ENCODE peak calls at places on chromosome 11, in five cellular contexts. N is lung, O is DND-41, M is keratinocyte, L is neural crest cell. R is an unnamed sample.
A peak's percentile ranks its signal among the peaks of the same experiment; 100 is the strongest.

GRCh38 chr11:44315947-44316387 is 6.0 kb upstream of the ALX4 start:
- DNase-seq in M (no peak), O (no peak), N (no peak), L (no peak), R (peak; percentile 43)

GRCh38 chr11:42625757-42626156 is 686.0 kb upstream of the API5 start:
- DNase-seq in L (no peak), M (no peak), N (no peak), O (no peak), R (no peak)

GRCh38 chr11:15471709-15472404 is 357.1 kb downstream of the INSC start:
- DNase-seq in N (no peak), O (no peak), L (no peak), M (no peak), R (no peak)

GRCh38 chr11:128156486-128156885 is 430.9 kb downstream of the ETS1 start:
- DNase-seq in O (no peak), L (no peak), N (no peak), M (no peak), R (no peak)

GRCh38 chr11:93939084-93939780 is 81.9 kb upstream of the HEPHL1 start:
- DNase-seq in N (no peak), O (no peak), M (peak; percentile 89), L (no peak), R (no peak)

GRCh38 chr11:73931039-73931645 is 19.7 kb upstream of the DNAJB13 start:
- DNase-seq in M (no peak), O (peak; percentile 42), N (no peak), L (peak; percentile 12), R (no peak)

GRCh38 chr11:10629431-10630002 is 61.1 kb upstream of the LYVE1 start:
- DNase-seq in M (no peak), L (no peak), O (no peak), N (no peak), R (no peak)

GRCh38 chr11:66745356-66746235 is 16.6 kb upstream of the SPTBN2 start:
- DNase-seq in O (peak; percentile 39), M (no peak), L (no peak), N (peak; percentile 38), R (no peak)

GRCh38 chr11:15276616-15277015 is 161.9 kb downstream of the INSC start:
- DNase-seq in L (peak; percentile 31), O (no peak), N (no peak), M (no peak), R (no peak)

GRCh38 chr11:76083563-76084451 is 122.5 kb downstream of the WNT11 start:
- DNase-seq in O (no peak), M (no peak), L (no peak), N (no peak), R (no peak)

GRCh38 chr11:84564180-84564866 is 1062.8 kb downstream of the DLG2 start:
- DNase-seq in M (no peak), O (peak; percentile 35), N (no peak), L (peak; percentile 46), R (peak; percentile 51)

GRCh38 chr11:1557904-1558831 is 13.9 kb downstream of the DUSP8 start:
- DNase-seq in L (no peak), N (no peak), M (no peak), O (no peak), R (peak; percentile 19)

GRCh38 chr11:10856689-10857603 is 907 bp downstream of the ZBED5 start:
- DNase-seq in N (peak; percentile 53), M (no peak), O (no peak), L (peak; percentile 43), R (no peak)

GRCh38 chr11:86099727-86100320 is 30.9 kb upstream of the PICALM start:
- DNase-seq in M (peak; percentile 73), O (no peak), L (no peak), N (no peak), R (no peak)

GRCh38 chr11:120168960-120169681 is 31.2 kb upstream of the TRIM29 start:
- DNase-seq in M (no peak), L (peak; percentile 86), N (peak; percentile 58), O (no peak), R (peak; percentile 85)

GRCh38 chr11:122724520-122724919 is 69.0 kb downstream of the UBASH3B start:
- DNase-seq in L (no peak), M (no peak), O (no peak), N (no peak), R (no peak)

GRCh38 chr11:65487467-65488272 is 11.2 kb upstream of the MALAT1 start:
- DNase-seq in N (peak; percentile 99), O (no peak), L (peak; percentile 90), M (no peak), R (peak; percentile 92)
- TF ChIP-seq CTCF in N (no peak), O (no peak), L (no peak), M (no peak), R (no peak)

DNA sequence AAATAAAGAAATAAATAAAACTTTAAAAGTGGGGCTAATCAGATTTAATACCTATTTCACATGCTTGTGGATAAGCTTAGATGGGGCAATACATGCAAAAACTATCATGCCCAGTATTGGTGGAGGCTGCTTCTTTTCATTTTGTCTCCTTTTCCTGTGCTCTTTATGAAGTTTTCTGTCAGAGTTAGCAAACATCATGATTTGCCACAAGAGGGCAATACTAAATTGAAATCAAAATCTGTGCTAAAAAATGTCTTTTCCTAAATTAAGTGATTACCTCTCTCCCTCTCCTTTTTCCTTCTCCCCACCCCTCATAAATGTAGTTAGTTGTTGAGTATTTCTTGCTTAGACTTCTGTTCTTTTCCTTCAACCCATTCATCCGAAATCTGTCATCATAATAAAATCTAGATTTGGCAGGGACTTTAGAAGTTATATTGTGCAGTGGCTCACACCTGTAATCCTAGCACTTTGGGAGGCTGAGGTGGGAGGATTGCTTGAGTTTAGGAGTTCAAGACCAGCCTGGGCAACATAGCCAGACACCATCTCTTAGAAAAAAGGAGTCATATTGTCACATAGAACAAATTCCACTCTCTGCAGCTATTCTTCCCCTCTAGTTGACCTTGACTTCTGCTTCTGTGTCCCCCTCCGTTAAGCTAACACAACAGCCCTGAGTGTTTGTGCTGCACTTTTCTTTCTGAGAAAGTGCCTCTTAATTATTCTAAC is 4.7 kb upstream of the ARHGAP42 start:
- DNase-seq in L (no peak), O (no peak), N (no peak), M (no peak), R (no peak)
- TF ChIP-seq CTCF in L (peak; percentile 65), O (peak; percentile 55), N (no peak), M (peak; percentile 46), R (peak; percentile 27)

GRCh38 chr11:72841397-72841796 is 27.2 kb downstream of the ATG16L2 start:
- DNase-seq in O (no peak), M (no peak), L (no peak), N (no peak), R (no peak)

GRCh38 chr11:72840780-72841179 is 26.6 kb downstream of the ATG16L2 start:
- DNase-seq in N (no peak), L (no peak), O (no peak), M (no peak), R (no peak)

GRCh38 chr11:72842126-72842525 is 27.9 kb downstream of the ATG16L2 start:
- DNase-seq in L (no peak), N (no peak), M (no peak), O (no peak), R (no peak)

GRCh38 chr11:72842644-72843330 is 28.6 kb downstream of the ATG16L2 start:
- DNase-seq in N (no peak), L (no peak), M (no peak), O (no peak), R (no peak)

GRCh38 chr11:72844356-72844755 is 30.1 kb downstream of the ATG16L2 start:
- DNase-seq in O (no peak), N (no peak), L (no peak), M (no peak), R (no peak)
- TF ChIP-seq CTCF in O (no peak), N (no peak), L (no peak), M (no peak), R (no peak)

GRCh38 chr11:65315866-65316233 is 1.2 kb downstream of the CDC42EP2 start:
- DNase-seq in L (no peak), O (no peak), N (no peak), M (no peak), R (no peak)
- TF ChIP-seq CTCF in L (no peak), O (no peak), N (no peak), M (peak; percentile 12), R (peak; percentile 49)

GRCh38 chr11:71136095-71136845 is 116.1 kb downstream of the SHANK2 start:
- DNase-seq in O (no peak), L (no peak), N (no peak), M (no peak), R (no peak)

GRCh38 chr11:71137376-71137775 is 115.0 kb downstream of the SHANK2 start:
- DNase-seq in M (no peak), L (no peak), N (no peak), O (no peak), R (no peak)

GRCh38 chr11:71139516-71140205 is 112.7 kb downstream of the SHANK2 start:
- DNase-seq in M (no peak), L (no peak), N (peak; percentile 51), O (no peak), R (no peak)

GRCh38 chr11:71140206-71140919 is 112.0 kb downstream of the SHANK2 start:
- DNase-seq in M (no peak), N (peak; percentile 49), O (no peak), L (no peak), R (no peak)

GRCh38 chr11:71138737-71139425 is 113.5 kb downstream of the SHANK2 start:
- DNase-seq in L (no peak), O (no peak), N (no peak), M (no peak), R (no peak)
- TF ChIP-seq CTCF in L (no peak), O (no peak), N (no peak), M (no peak), R (no peak)

DNA sequence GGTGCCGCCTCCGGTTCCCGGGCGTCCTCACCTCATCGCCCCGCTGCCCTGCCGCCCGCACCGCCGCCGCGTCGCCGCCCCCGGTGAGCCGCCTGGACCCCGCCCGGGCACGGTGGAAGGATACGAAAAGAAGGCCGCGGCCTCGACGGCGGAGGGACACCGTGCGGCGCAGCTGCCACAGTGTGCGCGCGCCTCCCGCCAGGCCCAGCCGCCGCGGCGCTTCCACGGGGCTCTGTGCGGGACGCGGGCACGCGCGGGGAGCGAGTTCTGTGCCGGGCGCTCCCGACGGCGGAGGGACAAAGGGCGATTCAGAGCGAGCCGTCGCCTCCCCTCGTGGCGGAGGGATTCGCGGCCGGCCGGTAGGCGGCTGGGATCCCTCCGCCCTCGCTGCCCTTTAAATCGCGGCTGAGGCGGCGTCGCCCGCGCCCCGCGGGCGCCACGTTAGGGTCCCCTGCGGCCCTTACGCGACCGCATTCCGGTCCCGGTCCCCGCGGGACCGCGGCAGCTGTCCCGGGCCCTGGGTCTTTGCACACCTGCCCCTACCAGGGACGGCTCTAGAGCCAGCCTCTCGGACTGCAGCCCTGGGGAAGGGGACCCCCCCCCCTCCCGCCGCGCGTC is 568 bp upstream of the KMT5B start:
- DNase-seq in O (peak; percentile 84), M (no peak), N (peak; percentile 79), L (peak; percentile 77), R (peak; percentile 91)
- TF ChIP-seq CTCF in O (no peak), M (no peak), N (no peak), L (peak; percentile 24), R (peak; percentile 57)

GRCh38 chr11:46120361-46120710 is 918 bp downstream of the PHF21A start:
- DNase-seq in O (no peak), M (no peak), N (no peak), L (peak; percentile 5), R (peak; percentile 43)

GRCh38 chr11:46116007-46116711 is 5.1 kb downstream of the PHF21A start:
- DNase-seq in O (no peak), L (no peak), M (no peak), N (no peak), R (no peak)

GRCh38 chr11:46119352-46120216 is 1.7 kb downstream of the PHF21A start:
- DNase-seq in N (peak; percentile 36), O (peak; percentile 68), M (no peak), L (peak; percentile 53), R (peak; percentile 57)

GRCh38 chr11:46119053-46119351 is 2.3 kb downstream of the PHF21A start:
- DNase-seq in O (no peak), N (no peak), M (no peak), L (no peak), R (no peak)

GRCh38 chr11:46117842-46118241 is 3.4 kb downstream of the PHF21A start:
- DNase-seq in L (no peak), M (no peak), O (no peak), N (no peak), R (no peak)
- TF ChIP-seq CTCF in L (peak; percentile 50), M (no peak), O (peak; percentile 62), N (no peak), R (no peak)